ENCODE peak calls at places on chromosome 6, in seven cellular contexts. One of them, this sample, is unnamed.

GRCh38 chr6:23002044-23002619 is 432.8 kb downstream of the HDGFL1 start:
- DNase-seq in neural progenitor cell: no peak
- DNase-seq in mucosa of descending colon: no peak
- DNase-seq in MM.1S: no peak
- DNase-seq in HepG2: no peak
- DNase-seq in progenitor cell of endocrine pancreas: no peak
- DNase-seq in neural crest cell: no peak
- DNase-seq in this sample: no peak

GRCh38 chr6:3135668-3136297 is 17.3 kb downstream of the BPHL start:
- DNase-seq in neural progenitor cell: no peak
- DNase-seq in mucosa of descending colon: no peak
- DNase-seq in MM.1S: no peak
- DNase-seq in HepG2: peak; percentile 81
- DNase-seq in progenitor cell of endocrine pancreas: no peak
- DNase-seq in neural crest cell: no peak
- DNase-seq in this sample: no peak

GRCh38 chr6:20212392-20213111 is at the start of gene MBOAT1:
- DNase-seq in neural progenitor cell: peak; percentile 83
- DNase-seq in mucosa of descending colon: peak; percentile 96
- DNase-seq in MM.1S: peak; percentile 86
- DNase-seq in HepG2: peak; percentile 38
- DNase-seq in progenitor cell of endocrine pancreas: peak; percentile 67
- DNase-seq in neural crest cell: peak; percentile 71
- DNase-seq in this sample: peak; percentile 85

GRCh38 chr6:24052632-24053031 is 73.4 kb upstream of the NRSN1 start:
- DNase-seq in neural progenitor cell: no peak
- DNase-seq in mucosa of descending colon: no peak
- DNase-seq in MM.1S: no peak
- DNase-seq in HepG2: peak; percentile 9
- DNase-seq in progenitor cell of endocrine pancreas: no peak
- DNase-seq in neural crest cell: no peak
- DNase-seq in this sample: no peak

GRCh38 chr6:44067073-44067759 is 60.0 kb downstream of the MRPL14 start:
- DNase-seq in neural progenitor cell: no peak
- DNase-seq in mucosa of descending colon: no peak
- DNase-seq in MM.1S: peak; percentile 4
- DNase-seq in HepG2: no peak
- DNase-seq in progenitor cell of endocrine pancreas: no peak
- DNase-seq in neural crest cell: no peak
- DNase-seq in this sample: no peak

GRCh38 chr6:70823651-70824050 is 133.2 kb downstream of the B3GAT2 start:
- DNase-seq in neural progenitor cell: no peak
- DNase-seq in mucosa of descending colon: no peak
- DNase-seq in MM.1S: no peak
- DNase-seq in HepG2: no peak
- DNase-seq in progenitor cell of endocrine pancreas: no peak
- DNase-seq in neural crest cell: no peak
- DNase-seq in this sample: no peak

GRCh38 chr6:103675807-103676406 is 1183.8 kb downstream of the HACE1 start:
- DNase-seq in neural progenitor cell: no peak
- DNase-seq in mucosa of descending colon: no peak
- DNase-seq in MM.1S: peak; percentile 7
- DNase-seq in HepG2: no peak
- DNase-seq in progenitor cell of endocrine pancreas: no peak
- DNase-seq in neural crest cell: no peak
- DNase-seq in this sample: no peak

GRCh38 chr6:4672772-4673171 is 103.4 kb upstream of the CDYL start:
- DNase-seq in neural progenitor cell: no peak
- DNase-seq in mucosa of descending colon: no peak
- DNase-seq in MM.1S: no peak
- DNase-seq in HepG2: no peak
- DNase-seq in progenitor cell of endocrine pancreas: no peak
- DNase-seq in neural crest cell: no peak
- DNase-seq in this sample: no peak

GRCh38 chr6:152378154-152378553 is 259.0 kb downstream of the SYNE1 start:
- DNase-seq in neural progenitor cell: peak; percentile 68
- DNase-seq in mucosa of descending colon: no peak
- DNase-seq in MM.1S: no peak
- DNase-seq in HepG2: peak; percentile 28
- DNase-seq in progenitor cell of endocrine pancreas: no peak
- DNase-seq in neural crest cell: no peak
- DNase-seq in this sample: no peak

GRCh38 chr6:33915134-33915533 is 111.3 kb upstream of the MLN start:
- DNase-seq in neural progenitor cell: no peak
- DNase-seq in mucosa of descending colon: no peak
- DNase-seq in MM.1S: no peak
- DNase-seq in HepG2: no peak
- DNase-seq in progenitor cell of endocrine pancreas: no peak
- DNase-seq in neural crest cell: no peak
- DNase-seq in this sample: no peak

GRCh38 chr6:149059557-149059956 is 258.0 kb upstream of the TAB2 start:
- DNase-seq in neural progenitor cell: no peak
- DNase-seq in mucosa of descending colon: no peak
- DNase-seq in MM.1S: no peak
- DNase-seq in HepG2: no peak
- DNase-seq in progenitor cell of endocrine pancreas: no peak
- DNase-seq in neural crest cell: no peak
- DNase-seq in this sample: no peak

GRCh38 chr6:136685540-136686108 is 106.7 kb downstream of the MAP3K5 start:
- DNase-seq in neural progenitor cell: no peak
- DNase-seq in mucosa of descending colon: no peak
- DNase-seq in MM.1S: no peak
- DNase-seq in HepG2: no peak
- DNase-seq in progenitor cell of endocrine pancreas: no peak
- DNase-seq in neural crest cell: no peak
- DNase-seq in this sample: no peak

GRCh38 chr6:137358273-137358672 is 135.9 kb downstream of the OLIG3 start:
- DNase-seq in neural progenitor cell: peak; percentile 41
- DNase-seq in mucosa of descending colon: no peak
- DNase-seq in MM.1S: no peak
- DNase-seq in HepG2: peak; percentile 39
- DNase-seq in progenitor cell of endocrine pancreas: no peak
- DNase-seq in neural crest cell: no peak
- DNase-seq in this sample: no peak

GRCh38 chr6:22149501-22150490 is 147.0 kb downstream of the PRL start:
- DNase-seq in neural progenitor cell: peak; percentile 19
- DNase-seq in mucosa of descending colon: no peak
- DNase-seq in MM.1S: no peak
- DNase-seq in HepG2: no peak
- DNase-seq in progenitor cell of endocrine pancreas: no peak
- DNase-seq in neural crest cell: peak; percentile 36
- DNase-seq in this sample: no peak

GRCh38 chr6:135323979-135324378 is 142.9 kb downstream of the MYB start:
- DNase-seq in neural progenitor cell: no peak
- DNase-seq in mucosa of descending colon: no peak
- DNase-seq in MM.1S: no peak
- DNase-seq in HepG2: no peak
- DNase-seq in progenitor cell of endocrine pancreas: no peak
- DNase-seq in neural crest cell: no peak
- DNase-seq in this sample: no peak

GRCh38 chr6:144581807-144582537 is 296.8 kb downstream of the UTRN start:
- DNase-seq in neural progenitor cell: peak; percentile 63
- DNase-seq in mucosa of descending colon: no peak
- DNase-seq in MM.1S: no peak
- DNase-seq in HepG2: peak; percentile 35
- DNase-seq in progenitor cell of endocrine pancreas: no peak
- DNase-seq in neural crest cell: no peak
- DNase-seq in this sample: peak; percentile 6

GRCh38 chr6:143063631-143064030 is 2.9 kb downstream of the AIG1 start:
- DNase-seq in neural progenitor cell: no peak
- DNase-seq in mucosa of descending colon: no peak
- DNase-seq in MM.1S: no peak
- DNase-seq in HepG2: no peak
- DNase-seq in progenitor cell of endocrine pancreas: no peak
- DNase-seq in neural crest cell: no peak
- DNase-seq in this sample: no peak

GRCh38 chr6:57207872-57208271 is 14.2 kb downstream of the RAB23 start:
- DNase-seq in neural progenitor cell: no peak
- DNase-seq in mucosa of descending colon: no peak
- DNase-seq in MM.1S: no peak
- DNase-seq in HepG2: no peak
- DNase-seq in progenitor cell of endocrine pancreas: no peak
- DNase-seq in neural crest cell: no peak
- DNase-seq in this sample: no peak

GRCh38 chr6:140205795-140206593 is 831.5 kb upstream of the CITED2 start:
- DNase-seq in neural progenitor cell: no peak
- DNase-seq in mucosa of descending colon: no peak
- DNase-seq in MM.1S: no peak
- DNase-seq in HepG2: no peak
- DNase-seq in progenitor cell of endocrine pancreas: no peak
- DNase-seq in neural crest cell: no peak
- DNase-seq in this sample: no peak

GRCh38 chr6:165694296-165694695 is 31.3 kb upstream of the PDE10A start:
- DNase-seq in neural progenitor cell: no peak
- DNase-seq in mucosa of descending colon: no peak
- DNase-seq in MM.1S: no peak
- DNase-seq in HepG2: no peak
- DNase-seq in progenitor cell of endocrine pancreas: no peak
- DNase-seq in neural crest cell: no peak
- DNase-seq in this sample: no peak

GRCh38 chr6:118893095-118893881 is 664 bp upstream of the ASF1A start:
- DNase-seq in neural progenitor cell: no peak
- DNase-seq in mucosa of descending colon: peak; percentile 34
- DNase-seq in MM.1S: peak; percentile 64
- DNase-seq in HepG2: peak; percentile 49
- DNase-seq in progenitor cell of endocrine pancreas: no peak
- DNase-seq in neural crest cell: no peak
- DNase-seq in this sample: peak; percentile 33

GRCh38 chr6:157574851-157575424 is 193.9 kb downstream of the ZDHHC14 start:
- DNase-seq in neural progenitor cell: no peak
- DNase-seq in mucosa of descending colon: no peak
- DNase-seq in MM.1S: no peak
- DNase-seq in HepG2: no peak
- DNase-seq in progenitor cell of endocrine pancreas: no peak
- DNase-seq in neural crest cell: no peak
- DNase-seq in this sample: no peak

GRCh38 chr6:110643175-110643574 is 166.8 kb upstream of the SLC22A16 start:
- DNase-seq in neural progenitor cell: no peak
- DNase-seq in mucosa of descending colon: no peak
- DNase-seq in MM.1S: no peak
- DNase-seq in HepG2: no peak
- DNase-seq in progenitor cell of endocrine pancreas: no peak
- DNase-seq in neural crest cell: no peak
- DNase-seq in this sample: no peak

GRCh38 chr6:5395719-5396118 is 134.4 kb downstream of the FARS2 start:
- DNase-seq in neural progenitor cell: no peak
- DNase-seq in mucosa of descending colon: no peak
- DNase-seq in MM.1S: no peak
- DNase-seq in HepG2: no peak
- DNase-seq in progenitor cell of endocrine pancreas: no peak
- DNase-seq in neural crest cell: no peak
- DNase-seq in this sample: no peak

GRCh38 chr6:31897612-31898199 is at the start of gene EHMT2:
- DNase-seq in neural progenitor cell: peak; percentile 96
- DNase-seq in mucosa of descending colon: peak; percentile 92
- DNase-seq in MM.1S: peak; percentile 85
- DNase-seq in HepG2: peak; percentile 76
- DNase-seq in progenitor cell of endocrine pancreas: peak; percentile 67
- DNase-seq in neural crest cell: peak; percentile 71
- DNase-seq in this sample: peak; percentile 96
- TF ChIP-seq CTCF in neural progenitor cell: no peak
- TF ChIP-seq CTCF in mucosa of descending colon: no peak
- TF ChIP-seq CTCF in MM.1S: no peak
- TF ChIP-seq CTCF in HepG2: no peak
- TF ChIP-seq CTCF in progenitor cell of endocrine pancreas: no peak
- TF ChIP-seq CTCF in neural crest cell: no peak
- TF ChIP-seq CTCF in this sample: no peak

DNA sequence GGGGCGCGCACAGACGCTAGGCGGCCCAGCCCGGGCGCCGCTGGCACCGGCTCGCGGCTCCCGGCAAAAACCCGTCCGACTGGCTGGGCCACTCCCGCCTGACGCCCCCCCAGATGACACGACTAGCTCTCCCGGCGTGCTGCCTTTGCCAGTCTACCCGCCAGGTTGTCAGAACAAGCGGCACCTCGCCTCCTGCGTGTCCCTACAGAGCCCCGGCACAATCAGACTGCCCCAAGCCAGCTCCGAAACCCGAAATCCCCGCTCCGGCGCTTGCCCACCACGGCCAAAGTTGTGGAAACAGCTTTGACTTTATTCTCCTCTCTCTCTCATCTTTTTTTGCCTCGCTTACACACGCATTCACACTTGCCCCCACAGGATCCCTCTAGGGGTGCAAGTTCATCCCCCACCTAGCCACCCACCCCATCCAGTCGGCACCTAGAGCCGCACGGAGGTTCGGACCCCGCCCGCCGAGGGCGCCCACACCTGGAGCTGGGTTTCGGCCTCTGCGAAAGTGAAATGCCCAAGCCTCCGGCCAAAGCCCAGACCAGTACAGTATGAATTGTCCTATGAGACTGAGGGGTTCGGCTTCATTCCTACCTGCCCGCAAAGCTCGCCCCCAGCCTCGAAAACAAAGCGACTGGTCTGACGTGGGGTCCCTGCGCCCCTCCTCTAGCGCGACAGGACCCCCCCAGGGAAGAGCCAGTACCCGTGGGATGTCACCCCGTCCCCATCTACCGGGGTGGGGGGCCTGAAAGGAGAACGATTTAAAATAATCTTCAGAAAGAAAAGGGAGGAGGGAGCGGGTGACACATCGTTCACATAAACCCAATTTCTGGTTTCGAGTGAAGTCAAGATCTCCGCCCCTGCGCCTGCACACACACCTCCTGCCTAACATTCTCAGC is 1.7 kb downstream of the TFAP2A start:
- DNase-seq in neural progenitor cell: peak; percentile 14
- DNase-seq in mucosa of descending colon: no peak
- DNase-seq in MM.1S: peak; percentile 73
- DNase-seq in HepG2: no peak
- DNase-seq in progenitor cell of endocrine pancreas: no peak
- DNase-seq in neural crest cell: no peak
- DNase-seq in this sample: no peak
- TF ChIP-seq CTCF in neural progenitor cell: no peak
- TF ChIP-seq CTCF in mucosa of descending colon: no peak
- TF ChIP-seq CTCF in MM.1S: no peak
- TF ChIP-seq CTCF in HepG2: no peak
- TF ChIP-seq CTCF in progenitor cell of endocrine pancreas: no peak
- TF ChIP-seq CTCF in neural crest cell: no peak
- TF ChIP-seq CTCF in this sample: no peak

GRCh38 chr6:129134535-129134934 is 251.6 kb downstream of the LAMA2 start:
- DNase-seq in neural progenitor cell: no peak
- DNase-seq in mucosa of descending colon: no peak
- DNase-seq in MM.1S: no peak
- DNase-seq in HepG2: no peak
- DNase-seq in progenitor cell of endocrine pancreas: no peak
- DNase-seq in neural crest cell: no peak
- DNase-seq in this sample: no peak
- TF ChIP-seq CTCF in neural progenitor cell: no peak
- TF ChIP-seq CTCF in mucosa of descending colon: no peak
- TF ChIP-seq CTCF in MM.1S: no peak
- TF ChIP-seq CTCF in HepG2: peak; percentile 14
- TF ChIP-seq CTCF in progenitor cell of endocrine pancreas: no peak
- TF ChIP-seq CTCF in neural crest cell: no peak
- TF ChIP-seq CTCF in this sample: no peak

DNA sequence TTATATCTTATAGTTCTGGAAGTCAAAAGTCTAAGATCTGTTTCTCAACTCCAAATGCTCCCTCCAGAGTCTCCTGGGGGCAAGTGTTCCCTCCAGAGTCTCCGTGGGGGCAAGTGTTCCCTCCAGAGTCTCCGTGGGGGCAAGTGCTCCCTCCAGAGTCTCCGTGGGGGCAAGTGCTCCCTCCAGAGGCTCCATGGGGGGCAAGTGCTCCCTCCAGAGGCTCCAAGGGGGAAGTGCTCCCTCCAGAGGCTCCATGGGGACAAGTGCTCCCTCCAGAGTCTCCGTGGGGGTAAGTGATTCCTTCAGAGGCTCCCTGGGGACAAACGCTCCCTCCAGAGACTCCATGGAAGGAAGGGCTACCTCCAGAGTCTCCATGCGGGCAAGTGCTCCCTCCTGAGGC is 34.0 kb upstream of the THBS2 start:
- DNase-seq in neural progenitor cell: no peak
- DNase-seq in mucosa of descending colon: no peak
- DNase-seq in MM.1S: no peak
- DNase-seq in HepG2: no peak
- DNase-seq in progenitor cell of endocrine pancreas: no peak
- DNase-seq in neural crest cell: no peak
- DNase-seq in this sample: no peak
- TF ChIP-seq CTCF in neural progenitor cell: no peak
- TF ChIP-seq CTCF in mucosa of descending colon: no peak
- TF ChIP-seq CTCF in MM.1S: no peak
- TF ChIP-seq CTCF in HepG2: no peak
- TF ChIP-seq CTCF in progenitor cell of endocrine pancreas: no peak
- TF ChIP-seq CTCF in neural crest cell: no peak
- TF ChIP-seq CTCF in this sample: no peak

This sample was measured in GM20000.